ENCODE peak calls at places on chromosome 19, in five cellular contexts. S, L, B, V and Y are unnamed samples.

GRCh38 chr19:19409235-19410030 is 4.0 kb downstream of the GATAD2A start:
- DNase-seq in S (peak), L (no peak), B (no peak), V (no peak), Y (no peak)

GRCh38 chr19:49468746-49469447 is 5.1 kb upstream of the FLT3LG start:
- DNase-seq in S (peak), L (peak), B (no peak), V (peak), Y (peak)

GRCh38 chr19:53357821-53358581 is 7.5 kb upstream of the ZNF525 start:
- DNase-seq in S (no peak), L (no peak), B (no peak), V (no peak), Y (no peak)

GRCh38 chr19:17871032-17871877 is 490 bp upstream of the SLC5A5 start:
- DNase-seq in S (no peak), L (no peak), B (no peak), V (no peak), Y (no peak)

GRCh38 chr19:49533551-49534488 is 6.0 kb downstream of the RCN3 start:
- DNase-seq in S (peak), L (peak), B (peak), V (peak), Y (peak)

GRCh38 chr19:55239004-55239403 is 10.4 kb upstream of the TMEM86B start:
- DNase-seq in S (no peak), L (no peak), B (no peak), V (no peak), Y (no peak)

GRCh38 chr19:42234364-42234763 is 8.0 kb downstream of the GSK3A start:
- DNase-seq in S (no peak), L (no peak), B (no peak), V (no peak), Y (no peak)

GRCh38 chr19:35403116-35403760 is 32.4 kb downstream of the GPR42 start:
- DNase-seq in S (no peak), L (no peak), B (no peak), V (no peak), Y (no peak)

GRCh38 chr19:55606817-55607216 is 1.4 kb downstream of the ZNF865 start:
- DNase-seq in S (no peak), L (no peak), B (no peak), V (no peak), Y (no peak)

GRCh38 chr19:411723-412355 is 2.9 kb upstream of the C2CD4C start:
- DNase-seq in S (no peak), L (no peak), B (no peak), V (no peak), Y (no peak)

GRCh38 chr19:45595814-45596213 is 6.2 kb downstream of the GPR4 start:
- DNase-seq in S (no peak), L (no peak), B (peak), V (no peak), Y (no peak)

GRCh38 chr19:56294557-56294956 is 20.1 kb downstream of the ZSCAN5A start:
- DNase-seq in S (no peak), L (no peak), B (peak), V (no peak), Y (no peak)

GRCh38 chr19:50717026-50717723 is 2.4 kb downstream of the SHANK1 start:
- DNase-seq in S (no peak), L (no peak), B (no peak), V (no peak), Y (no peak)

GRCh38 chr19:58007285-58007684 is 4.7 kb upstream of the ZNF606 start:
- DNase-seq in S (no peak), L (no peak), B (no peak), V (peak), Y (no peak)

DNA sequence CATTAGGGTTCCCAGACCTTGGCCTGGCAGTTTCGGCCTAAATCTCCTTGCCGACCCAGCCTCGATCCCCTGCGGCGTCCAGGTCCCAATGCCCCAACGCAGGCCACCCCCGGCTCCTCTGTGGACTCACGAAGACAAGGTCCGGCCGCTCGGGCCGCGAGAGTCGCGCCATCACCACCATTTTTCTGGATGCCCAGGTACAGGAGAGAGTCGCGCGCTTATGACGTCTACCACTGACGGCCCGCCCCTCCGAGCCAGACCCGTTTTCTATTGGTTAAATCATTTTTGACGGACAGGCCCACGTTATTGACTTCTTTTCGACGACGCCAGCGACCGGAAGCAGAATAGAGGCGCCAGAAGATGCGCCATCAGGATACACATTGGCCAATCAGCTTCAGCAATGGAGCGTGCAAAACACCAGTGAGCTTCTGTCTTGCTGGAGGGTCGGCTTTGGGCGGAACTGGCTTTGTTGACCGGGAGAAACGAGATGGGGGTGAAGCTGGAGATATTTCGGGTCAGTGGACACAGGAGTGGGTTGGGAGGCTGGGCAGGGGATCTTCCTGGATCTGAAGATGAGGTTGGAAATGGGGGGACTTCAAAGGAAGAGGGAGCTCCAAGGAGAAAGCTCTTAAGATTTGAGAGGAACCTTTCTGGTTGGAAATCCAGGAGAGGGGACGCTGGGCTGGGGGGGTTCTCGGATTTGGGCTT is at the start of the genes PET100 and XAB2:
- DNase-seq in S (peak), L (peak), B (peak), V (peak), Y (peak)
- TF ChIP-seq POLR2A in S (peak), L (peak), B (peak), V (peak), Y (no peak)

DNA sequence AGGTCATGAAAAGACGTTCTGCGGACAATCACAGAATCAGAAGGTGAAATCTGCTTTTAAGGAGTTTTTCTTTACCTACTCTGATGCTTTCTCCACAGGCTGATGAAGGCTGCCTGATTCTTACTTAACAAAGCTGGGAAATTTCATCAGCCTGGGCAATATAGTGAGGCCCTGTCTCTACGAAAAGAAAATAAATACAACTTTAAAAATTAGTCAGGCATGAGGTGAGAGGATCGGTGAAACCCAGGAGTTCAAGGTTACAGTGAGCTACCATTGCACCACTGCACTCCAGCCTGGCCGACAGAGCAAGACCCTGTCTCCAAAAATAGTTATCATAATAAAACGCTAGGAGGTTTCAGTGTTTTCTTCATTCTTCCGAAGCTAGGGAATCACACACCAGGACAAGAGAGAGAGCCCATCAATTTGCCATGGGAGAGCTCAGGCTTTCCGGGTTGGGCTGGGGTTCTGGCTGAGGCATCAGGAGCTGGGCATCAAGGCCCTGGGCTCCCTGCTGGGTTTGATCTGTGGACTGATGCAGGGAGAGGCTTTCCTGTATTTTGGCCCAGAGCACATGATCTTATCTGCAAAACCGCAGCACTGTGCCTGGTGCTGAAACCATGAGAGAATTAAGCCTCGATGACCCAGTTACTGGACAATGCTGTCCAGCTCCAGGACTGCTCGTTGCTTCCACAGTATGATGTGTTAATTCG is 25.1 kb upstream of the CEBPG start:
- DNase-seq in S (no peak), L (no peak), B (no peak), V (no peak), Y (no peak)
- TF ChIP-seq POLR2A in S (no peak), L (no peak), B (no peak), V (no peak), Y (no peak)

GRCh38 chr19:3721900-3722442 is 13.8 kb downstream of the TJP3 start:
- DNase-seq in S (no peak), L (no peak), B (no peak), V (no peak), Y (no peak)

GRCh38 chr19:3719868-3720532 is 11.8 kb downstream of the TJP3 start:
- DNase-seq in S (no peak), L (no peak), B (no peak), V (no peak), Y (no peak)

GRCh38 chr19:3721131-3721899 is 13.1 kb downstream of the TJP3 start:
- DNase-seq in S (peak), L (peak), B (peak), V (peak), Y (no peak)

GRCh38 chr19:3722443-3723109 is 14.4 kb downstream of the TJP3 start:
- DNase-seq in S (peak), L (peak), B (no peak), V (no peak), Y (no peak)

GRCh38 chr19:3720533-3720917 is 12.3 kb downstream of the TJP3 start:
- DNase-seq in S (no peak), L (peak), B (no peak), V (peak), Y (no peak)
- TF ChIP-seq POLR2A in S (no peak), L (no peak), B (no peak), V (no peak), Y (no peak)

DNA sequence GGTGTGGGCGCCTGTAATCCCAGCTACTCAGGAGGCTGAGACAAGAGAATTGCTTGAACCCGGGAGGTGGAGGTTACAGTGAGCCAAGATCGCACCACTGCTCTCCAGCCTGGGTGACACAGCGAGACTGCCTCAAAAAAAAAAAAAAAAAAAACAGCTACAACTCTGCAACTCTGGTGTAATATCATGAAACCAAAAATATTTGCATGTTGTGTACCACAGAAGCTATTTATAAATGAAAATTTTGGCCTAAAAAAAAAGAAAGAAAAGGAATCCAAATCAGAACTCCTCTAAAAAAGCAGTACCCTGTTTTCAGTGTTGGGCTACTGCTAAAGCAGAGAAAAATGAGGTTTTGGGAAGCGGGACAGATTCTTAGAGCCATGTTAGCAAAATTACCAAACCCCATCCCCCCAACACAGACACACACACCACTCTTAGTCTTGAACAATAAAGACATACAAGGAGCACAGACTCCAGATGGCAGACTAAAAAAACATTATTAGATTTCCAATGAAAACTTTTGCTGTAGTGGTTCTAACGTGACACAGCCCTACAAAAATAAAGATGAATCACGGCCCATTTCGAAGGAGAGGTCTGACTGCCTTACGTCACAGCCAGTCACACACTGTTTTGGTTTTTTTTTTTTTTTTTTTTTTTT is 51.5 kb downstream of the INSR start:
- DNase-seq in S (no peak), L (no peak), B (peak), V (no peak), Y (no peak)
- TF ChIP-seq POLR2A in S (no peak), L (no peak), B (no peak), V (no peak), Y (no peak)

GRCh38 chr19:24053601-24054000 is 33.4 kb upstream of the ZNF254 start:
- DNase-seq in S (no peak), L (no peak), B (no peak), V (no peak), Y (no peak)

GRCh38 chr19:24054044-24054935 is 32.7 kb upstream of the ZNF254 start:
- DNase-seq in S (no peak), L (no peak), B (peak), V (peak), Y (no peak)

GRCh38 chr19:24055548-24055947 is 31.4 kb upstream of the ZNF254 start:
- DNase-seq in S (no peak), L (no peak), B (no peak), V (no peak), Y (no peak)

GRCh38 chr19:24051516-24051915 is 35.5 kb upstream of the ZNF254 start:
- DNase-seq in S (no peak), L (no peak), B (no peak), V (no peak), Y (no peak)

DNA sequence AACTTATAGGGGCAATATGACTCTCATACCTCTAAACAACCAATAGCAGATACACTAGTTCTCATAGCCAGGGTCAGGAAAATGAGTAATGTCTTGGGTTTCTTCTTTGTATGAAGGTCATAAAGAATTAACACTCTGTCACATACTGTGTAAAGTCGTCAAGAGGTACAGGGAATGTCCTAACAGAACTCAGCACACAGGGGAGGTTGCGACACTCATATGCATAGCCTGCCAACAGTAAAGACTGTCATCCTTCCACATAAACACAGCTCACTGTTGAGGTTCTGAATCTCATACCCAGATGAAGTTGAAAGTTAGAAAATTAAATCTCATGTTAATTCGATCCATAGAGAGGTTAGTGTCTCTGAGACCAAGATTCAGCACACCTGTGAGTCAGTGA is 34.2 kb upstream of the ZNF254 start:
- DNase-seq in S (no peak), L (no peak), B (peak), V (no peak), Y (no peak)
- TF ChIP-seq POLR2A in S (no peak), L (no peak), B (no peak), V (no peak), Y (no peak)

GRCh38 chr19:46608581-46609345 is 7.6 kb downstream of the CALM3 start:
- DNase-seq in S (no peak), L (no peak), B (no peak), V (no peak), Y (no peak)

GRCh38 chr19:46611791-46612190 is 10.7 kb downstream of the CALM3 start:
- DNase-seq in S (no peak), L (no peak), B (no peak), V (no peak), Y (no peak)

GRCh38 chr19:46610413-46610775 is 9.3 kb downstream of the CALM3 start:
- DNase-seq in S (no peak), L (no peak), B (no peak), V (no peak), Y (no peak)

GRCh38 chr19:46609511-46610412 is 8.6 kb downstream of the CALM3 start:
- DNase-seq in S (no peak), L (no peak), B (no peak), V (no peak), Y (no peak)

DNA sequence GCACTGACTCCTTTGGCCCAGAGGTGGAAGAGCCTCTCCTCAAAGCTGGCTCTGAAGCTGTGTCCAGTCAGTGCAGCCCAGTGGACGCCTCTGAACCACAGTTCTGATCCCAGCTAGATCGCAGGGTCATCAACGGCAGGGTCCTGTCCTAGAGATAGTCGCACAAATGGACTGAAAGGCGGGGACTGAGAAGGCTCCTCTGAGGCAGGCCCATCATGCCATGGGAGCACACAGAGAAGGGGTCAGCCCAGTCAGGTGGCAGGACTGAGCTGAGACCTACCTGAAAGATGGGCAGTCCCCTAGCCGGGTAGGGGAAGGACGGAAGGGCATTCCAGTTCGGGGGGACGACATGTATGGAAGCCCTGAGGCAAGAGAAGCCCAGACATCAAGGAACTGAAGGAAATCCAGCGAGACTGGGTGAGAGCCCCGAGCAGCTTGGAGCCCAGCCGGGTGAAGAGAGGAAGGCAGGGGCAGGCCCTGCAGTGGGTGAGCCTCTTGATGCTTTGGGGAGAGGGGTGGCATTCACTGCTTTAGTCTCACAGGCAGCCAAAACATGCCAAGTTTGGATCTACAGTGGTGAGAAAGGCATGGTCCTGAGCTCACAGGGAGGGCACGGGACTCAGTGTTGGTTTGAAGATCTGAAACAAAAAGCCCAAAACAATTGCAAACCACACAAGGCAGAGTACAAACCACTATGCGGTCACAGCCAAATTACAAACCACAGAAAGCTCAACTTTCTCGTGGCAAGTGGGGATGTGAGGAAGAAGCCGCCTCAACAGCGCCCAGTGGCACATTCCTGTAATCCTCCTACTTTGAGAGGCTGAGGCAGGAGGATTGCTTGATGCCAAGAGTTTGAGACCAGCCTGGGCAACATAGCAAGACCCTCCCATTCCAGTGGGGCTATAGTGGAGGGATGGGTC is 10.0 kb downstream of the CALM3 start:
- DNase-seq in S (no peak), L (no peak), B (peak), V (no peak), Y (no peak)
- TF ChIP-seq POLR2A in S (no peak), L (no peak), B (no peak), V (no peak), Y (no peak)

GRCh38 chr19:28039677-28040381 is 1173.1 kb downstream of the UQCRFS1 start:
- DNase-seq in S (no peak), L (no peak), B (no peak), V (no peak), Y (peak)

GRCh38 chr19:28042516-28042915 is 1170.4 kb downstream of the UQCRFS1 start:
- DNase-seq in S (no peak), L (no peak), B (no peak), V (no peak), Y (peak)

GRCh38 chr19:28037186-28037585 is 1175.8 kb downstream of the UQCRFS1 start:
- DNase-seq in S (no peak), L (no peak), B (no peak), V (no peak), Y (no peak)
- TF ChIP-seq POLR2A in S (no peak), L (no peak), B (no peak), V (no peak), Y (no peak)

DNA sequence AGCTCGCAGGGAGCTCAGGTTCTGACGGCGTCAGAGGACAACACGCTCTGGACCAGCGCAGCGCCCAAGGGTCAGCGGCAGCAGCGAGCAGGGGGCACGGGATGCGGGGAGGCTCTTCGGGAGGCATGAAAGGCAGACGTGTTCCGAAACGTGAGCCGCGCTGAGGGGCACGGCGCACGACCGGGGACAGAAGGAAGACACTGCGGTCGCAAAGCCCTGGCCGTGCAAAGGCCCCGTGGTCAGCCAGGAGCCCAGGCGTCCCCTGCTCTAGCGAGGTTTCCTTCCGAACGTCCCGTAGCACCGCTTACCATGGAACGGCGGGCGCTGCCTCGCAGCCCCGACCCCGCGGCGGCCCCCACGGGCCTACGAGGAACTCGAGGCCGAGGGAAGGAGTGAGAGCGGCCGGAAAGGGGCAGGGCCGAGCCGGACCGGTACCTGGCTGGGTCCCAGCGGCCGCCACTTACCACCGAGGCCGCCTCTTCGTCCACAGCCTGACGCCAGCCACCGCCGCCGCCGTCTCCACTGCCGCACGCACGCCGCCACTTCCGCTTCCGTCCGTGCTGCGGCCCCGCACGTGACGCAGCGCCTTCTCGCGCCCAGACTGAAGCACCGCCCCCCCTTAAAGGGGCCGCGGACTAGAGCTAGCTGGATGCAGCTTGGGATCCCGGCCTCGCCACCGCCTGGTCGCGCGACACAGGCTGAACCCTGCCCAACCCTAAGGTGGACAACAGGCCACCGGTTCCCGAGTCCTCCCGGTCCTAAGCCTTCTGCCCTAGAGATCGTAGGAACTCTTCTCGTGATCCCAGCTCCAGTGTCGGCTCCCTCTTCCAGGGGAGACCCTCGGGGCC is 9.4 kb downstream of the ABHD17A start:
- DNase-seq in S (peak), L (peak), B (peak), V (peak), Y (peak)
- TF ChIP-seq POLR2A in S (peak), L (no peak), B (peak), V (peak), Y (peak)

GRCh38 chr19:13953021-13953531 is 767 bp downstream of the DCAF15 start:
- DNase-seq in S (peak), L (peak), B (peak), V (peak), Y (no peak)
- TF ChIP-seq POLR2A in S (peak), L (no peak), B (no peak), V (no peak), Y (no peak)